ENCODE peak calls at places on chromosome 20, in five cellular contexts. E, I, Y, H and U are unnamed samples. For H3K9me3, the result is how much of the 10 kb centered on the place peaks cover.

GRCh38 chr20:12207875-12208274 is 290.2 kb downstream of the BTBD3 start:
- DNase-seq in I (peak), E (peak), H (peak), Y (peak), U (peak)

GRCh38 chr20:11180186-11180585 is 506.4 kb upstream of the JAG1 start:
- DNase-seq in H (no peak), Y (no peak), E (no peak), I (no peak), U (no peak)

GRCh38 chr20:21156266-21156665 is 30.4 kb downstream of the KIZ start:
- DNase-seq in Y (peak), I (no peak), E (no peak), H (no peak), U (no peak)

GRCh38 chr20:11229772-11230171 is 556.0 kb upstream of the JAG1 start:
- DNase-seq in I (peak), H (peak), Y (peak), E (no peak), U (no peak)

GRCh38 chr20:40564997-40565680 is 123.9 kb downstream of the MAFB start:
- DNase-seq in H (peak), E (peak), I (no peak), Y (peak), U (no peak)

GRCh38 chr20:57047281-57048026 is 219.0 kb downstream of the BMP7 start:
- DNase-seq in H (no peak), Y (no peak), E (peak), I (peak), U (no peak)

GRCh38 chr20:22579711-22580697 is 4.4 kb downstream of the FOXA2 start:
- DNase-seq in I (no peak), E (no peak), Y (no peak), H (no peak), U (no peak)

GRCh38 chr20:60627751-60628565 is 624.1 kb upstream of the CDH4 start:
- DNase-seq in I (no peak), E (no peak), H (no peak), Y (peak), U (no peak)

GRCh38 chr20:48831702-48832422 is 4.1 kb upstream of the PREX1 start:
- DNase-seq in E (peak), I (peak), H (peak), Y (peak), U (no peak)

GRCh38 chr20:44422083-44422482 is 53.6 kb upstream of the TTPAL start:
- DNase-seq in H (no peak), Y (peak), I (peak), E (no peak), U (no peak)

GRCh38 chr20:64052987-64053840 is 3.8 kb upstream of the SOX18 start:
- DNase-seq in E (no peak), Y (no peak), I (no peak), H (no peak), U (no peak)

GRCh38 chr20:56513096-56513806 is 11.3 kb upstream of the FAM209A start:
- DNase-seq in Y (no peak), I (no peak), H (no peak), E (no peak), U (no peak)

GRCh38 chr20:18613553-18613952 is 25.7 kb downstream of the DTD1 start:
- DNase-seq in H (no peak), I (no peak), E (no peak), Y (peak), U (no peak)

GRCh38 chr20:61912665-61913422 is 152.8 kb downstream of the TAF4 start:
- DNase-seq in Y (no peak), H (no peak), E (no peak), I (no peak), U (no peak)

GRCh38 chr20:10978713-10979112 is 304.9 kb upstream of the JAG1 start:
- DNase-seq in E (no peak), H (no peak), Y (no peak), I (no peak), U (no peak)

GRCh38 chr20:14716251-14716650 is 378.8 kb upstream of the FLRT3 start:
- DNase-seq in H (no peak), Y (no peak), I (no peak), E (no peak), U (no peak)

GRCh38 chr20:37870294-37870693 is 32.6 kb upstream of the VSTM2L start:
- DNase-seq in E (no peak), H (no peak), Y (no peak), I (no peak), U (no peak)

GRCh38 chr20:48797275-48797825 is 30.4 kb downstream of the PREX1 start:
- DNase-seq in E (no peak), H (no peak), Y (no peak), I (no peak), U (no peak)

GRCh38 chr20:48621256-48622078 is 206.3 kb downstream of the PREX1 start:
- DNase-seq in E (peak), Y (peak), H (peak), I (peak), U (no peak)

GRCh38 chr20:34643919-34644318 is 33.0 kb downstream of the PIGU start:
- DNase-seq in E (no peak), H (no peak), I (no peak), Y (peak), U (no peak)

GRCh38 chr20:40582531-40582930 is 106.5 kb downstream of the MAFB start:
- DNase-seq in H (peak), E (no peak), Y (no peak), I (no peak), U (no peak)

GRCh38 chr20:9508696-9509178 is 5.7 kb upstream of the LAMP5 start:
- DNase-seq in Y (no peak), H (no peak), I (no peak), E (no peak), U (no peak)

GRCh38 chr20:11210611-11211010 is 536.8 kb upstream of the JAG1 start:
- DNase-seq in H (no peak), Y (no peak), E (no peak), I (no peak), U (no peak)

GRCh38 chr20:37640600-37641561 is 52.9 kb upstream of the CTNNBL1 start:
- DNase-seq in Y (peak), E (peak), H (no peak), I (no peak), U (no peak)

GRCh38 chr20:1826046-1826445 is 69.2 kb upstream of the SIRPA start:
- DNase-seq in I (no peak), E (no peak), H (no peak), Y (no peak), U (no peak)

GRCh38 chr20:1827974-1828785 is 67.0 kb upstream of the SIRPA start:
- DNase-seq in H (peak), I (peak), E (no peak), Y (peak), U (no peak)

GRCh38 chr20:1829531-1829930 is 65.7 kb upstream of the SIRPA start:
- DNase-seq in H (no peak), I (no peak), E (no peak), Y (no peak), U (no peak)

GRCh38 chr20:1828786-1829131 is 66.4 kb upstream of the SIRPA start:
- DNase-seq in H (no peak), I (no peak), E (no peak), Y (no peak), U (no peak)

DNA sequence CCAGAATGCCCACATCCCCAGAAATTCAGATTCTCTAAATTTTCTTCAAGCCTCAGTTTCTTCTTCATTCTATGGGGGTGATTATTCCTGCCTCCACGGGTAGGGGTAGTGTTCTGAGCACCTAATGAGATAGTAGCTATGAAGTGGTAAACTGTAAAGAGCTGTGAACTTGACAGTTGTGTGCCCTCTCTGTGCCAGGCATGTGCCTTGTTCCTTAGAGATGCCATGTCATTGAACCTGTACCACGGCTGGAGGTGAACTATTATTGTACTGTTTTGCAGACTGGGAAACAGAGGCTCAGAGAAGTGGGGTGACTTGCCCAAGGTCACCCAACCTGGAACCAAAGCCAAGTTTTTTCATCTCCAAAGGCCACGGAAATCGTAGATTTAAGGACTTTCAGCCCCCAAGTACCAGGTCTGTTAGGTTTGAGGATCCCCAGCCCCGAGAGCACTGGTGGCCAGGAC is 67.7 kb upstream of the SIRPA start:
- DNase-seq in H (no peak), E (no peak), I (no peak), Y (no peak), U (no peak)
- H3K27ac ChIP-seq in H (peak), E (no peak), I (peak), Y (peak), U (no peak)

DNA sequence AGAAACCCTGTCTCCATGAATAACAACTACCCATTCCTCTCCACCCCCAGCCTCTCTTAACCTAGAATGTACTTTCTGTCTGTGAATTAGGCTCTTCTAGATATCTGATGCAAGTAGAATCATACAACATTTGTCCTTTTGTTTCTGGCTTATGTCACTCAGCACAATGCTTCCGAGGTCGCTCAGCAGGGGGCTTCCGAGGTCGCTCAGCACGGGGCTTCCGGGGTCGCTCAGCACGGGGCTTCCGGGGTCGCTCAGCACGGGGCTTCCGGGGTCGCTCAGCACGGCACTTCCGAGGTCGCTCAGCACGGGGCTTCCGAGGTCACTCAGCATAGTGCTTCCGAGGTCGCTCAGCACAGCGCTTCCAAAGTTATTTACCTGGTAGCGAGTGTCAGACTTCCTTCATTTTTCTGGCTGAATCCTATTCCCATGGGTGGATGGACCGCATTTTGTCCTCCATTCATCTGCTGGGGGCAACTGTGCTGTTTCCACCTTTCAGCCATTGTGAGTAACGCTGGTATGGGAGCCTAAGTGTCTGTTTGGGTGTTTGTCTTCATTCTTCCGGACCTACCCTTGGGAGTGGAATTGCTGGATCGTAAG is 31.0 kb upstream of the BHLHE23 start:
- DNase-seq in H (no peak), Y (no peak), E (peak), I (no peak), U (no peak)
- TF ChIP-seq EZH2 in H (no peak), Y (no peak), E (no peak), I (no peak), U (no peak)

DNA sequence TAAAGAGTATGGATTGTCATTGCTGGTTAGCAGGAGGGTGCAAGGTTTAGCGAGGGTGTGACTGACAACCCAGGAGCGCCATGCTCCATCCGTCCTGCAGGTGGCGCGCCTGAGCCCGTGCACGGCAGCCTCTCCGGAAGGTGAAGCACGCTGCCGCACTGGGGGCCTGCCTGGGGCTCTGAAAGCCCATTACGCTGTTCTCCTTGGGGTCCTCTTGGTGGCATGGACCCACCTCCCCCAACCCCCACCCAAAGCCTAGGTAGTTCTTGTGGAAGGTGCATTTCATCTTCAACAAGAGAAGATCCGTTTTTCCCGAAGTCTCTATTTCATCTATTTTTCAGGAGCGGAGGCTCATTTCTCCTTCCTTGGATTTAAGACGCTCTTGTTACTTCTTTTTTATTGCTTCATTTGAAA is 197.4 kb upstream of the KCNG1 start:
- DNase-seq in Y (peak), H (peak), E (peak), I (peak), U (peak)
- H3K9me3 ChIP-seq in Y (under half), H (under half), E (under half), I (under half), U (under half)

DNA sequence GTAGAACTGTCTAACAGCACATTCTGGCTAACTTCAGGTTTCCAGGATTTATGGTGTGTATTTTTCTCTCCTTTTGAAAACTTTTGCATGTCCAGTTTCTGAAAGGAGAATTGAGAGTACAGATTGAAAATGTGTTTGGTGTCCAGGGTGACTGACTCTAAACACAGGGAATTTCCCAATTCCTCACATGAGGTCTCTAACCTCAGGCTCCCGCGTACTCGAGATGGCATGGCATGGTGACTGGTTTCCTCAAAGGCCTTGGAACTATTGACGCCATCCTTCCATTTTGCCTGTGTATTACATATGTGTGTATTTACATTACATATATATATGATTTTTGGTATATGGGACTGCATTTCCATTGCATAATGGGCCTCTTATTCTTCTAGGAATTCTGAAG is 52.5 kb downstream of the PRND start:
- DNase-seq in I (no peak), E (no peak), H (no peak), Y (peak), U (no peak)
- H3K27ac ChIP-seq in I (no peak), E (no peak), H (no peak), Y (no peak), U (no peak)

DNA sequence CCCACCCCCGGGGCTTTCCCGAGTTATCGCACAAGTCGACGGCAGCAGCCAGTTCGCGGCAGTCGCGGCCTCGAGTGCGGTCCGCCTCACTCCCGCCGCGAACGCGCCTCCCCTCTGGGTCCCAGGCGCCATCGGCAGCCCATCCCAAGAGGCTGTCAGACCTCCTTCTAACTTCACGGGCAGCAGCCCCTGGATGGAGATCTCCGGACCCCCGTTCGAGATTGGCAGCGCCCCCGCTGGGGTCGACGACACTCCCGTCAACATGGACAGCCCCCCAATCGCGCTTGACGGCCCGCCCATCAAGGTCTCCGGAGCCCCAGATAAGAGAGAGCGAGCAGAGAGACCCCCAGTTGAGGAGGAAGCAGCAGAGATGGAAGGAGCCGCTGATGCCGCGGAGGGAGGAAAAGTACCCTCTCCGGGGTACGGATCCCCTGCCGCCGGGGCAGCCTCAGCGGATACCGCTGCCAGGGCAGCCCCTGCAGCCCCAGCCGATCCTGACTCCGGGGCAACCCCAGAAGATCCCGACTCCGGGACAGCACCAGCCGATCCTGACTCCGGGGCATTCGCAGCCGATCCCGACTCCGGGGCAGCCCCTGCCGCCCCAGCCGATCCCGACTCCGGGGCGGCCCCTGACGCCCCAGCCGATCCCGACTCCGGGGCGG is 1.6 kb downstream of the GNAS start:
- DNase-seq in H (no peak), I (no peak), Y (no peak), E (no peak), U (no peak)
- TF ChIP-seq EZH2 in H (no peak), I (no peak), Y (no peak), E (no peak), U (no peak)